ENCODE peak calls at places on chromosomes 5 and 9, in four cellular contexts. B, R, Q and M are unnamed samples.

GRCh38 chr5:10831416-10831815 is 70.4 kb upstream of the DAP start:
- DNase-seq in B (no peak), R (no peak), Q (no peak), M (no peak)

GRCh38 chr5:172868436-172868923 is 34.4 kb downstream of the ERGIC1 start:
- DNase-seq in B (peak), R (no peak), Q (no peak), M (no peak)

GRCh38 chr9:25681270-25681669 is 3.0 kb upstream of the TUSC1 start:
- DNase-seq in B (no peak), R (no peak), Q (no peak), M (no peak)

GRCh38 chr5:73120222-73121108 is at the start of gene TMEM171:
- DNase-seq in B (no peak), R (no peak), Q (no peak), M (peak)

GRCh38 chr9:98523231-98523901 is 185.4 kb downstream of the GABBR2 start:
- DNase-seq in B (no peak), R (no peak), Q (no peak), M (peak)

GRCh38 chr5:148205044-148205813 is 2.4 kb downstream of the SPINK6 start:
- DNase-seq in B (no peak), R (no peak), Q (no peak), M (no peak)

GRCh38 chr5:106189121-106189809 is 1481.5 kb downstream of the EFNA5 start:
- DNase-seq in B (no peak), R (no peak), Q (no peak), M (no peak)

GRCh38 chr5:72817639-72818266 is 1.3 kb downstream of the TNPO1 start:
- DNase-seq in B (no peak), R (no peak), Q (no peak), M (no peak)

GRCh38 chr5:39057745-39058144 is 16.5 kb downstream of the RICTOR start:
- DNase-seq in B (no peak), R (no peak), Q (no peak), M (no peak)

GRCh38 chr5:162699361-162699760 is 631.8 kb downstream of the GABRG2 start:
- DNase-seq in B (no peak), R (no peak), Q (no peak), M (no peak)

GRCh38 chr9:36597412-36598178 is 24.9 kb downstream of the MELK start:
- DNase-seq in B (peak), R (no peak), Q (peak), M (no peak)

GRCh38 chr9:36598281-36598680 is 25.6 kb downstream of the MELK start:
- DNase-seq in B (no peak), R (no peak), Q (no peak), M (no peak)

DNA sequence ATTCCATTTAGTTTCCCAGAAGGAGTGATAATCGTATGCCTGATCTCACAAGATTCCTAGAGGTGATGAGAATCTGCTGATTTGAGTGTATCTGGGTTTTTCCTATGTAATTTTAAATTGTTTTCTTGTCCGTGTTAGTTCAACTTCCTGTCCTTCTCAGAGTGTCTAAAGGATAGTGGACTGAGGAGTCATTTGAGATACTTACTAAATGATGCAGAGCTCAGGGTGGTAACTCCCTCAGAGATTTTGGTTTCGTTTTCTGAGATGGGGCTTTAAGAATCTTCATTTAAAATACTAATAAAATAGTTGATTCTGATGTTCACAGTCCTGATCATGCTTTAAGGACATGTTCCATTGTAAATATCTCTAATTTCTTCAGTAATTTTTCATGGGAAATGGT is 30.3 kb downstream of the MELK start:
- DNase-seq in B (no peak), R (peak), Q (no peak), M (no peak)
- TF ChIP-seq ETV6 in B (no peak), R (no peak), Q (no peak), M (no peak)

DNA sequence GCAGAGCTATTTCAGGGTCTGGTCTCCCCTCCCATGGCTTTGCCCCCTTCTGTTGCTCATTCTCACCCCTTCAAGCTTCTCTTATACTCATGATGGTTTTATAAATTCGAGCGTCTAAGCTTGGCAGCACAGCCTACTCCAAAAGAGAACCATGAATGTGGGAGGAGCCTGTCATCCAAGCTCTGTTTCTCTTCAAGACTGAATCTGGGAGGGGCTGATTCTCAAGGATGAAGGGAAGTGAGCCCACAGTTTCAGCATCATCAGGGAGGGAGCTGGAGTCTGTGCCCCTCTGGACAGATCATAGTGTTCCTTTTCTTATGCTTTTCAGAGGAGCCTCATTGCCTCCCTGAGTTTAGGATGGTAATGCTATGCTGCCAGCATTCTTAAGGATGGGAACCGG is 168.6 kb downstream of the CFAP90 start:
- DNase-seq in B (no peak), R (no peak), Q (no peak), M (no peak)
- TF ChIP-seq ETV6 in B (no peak), R (no peak), Q (no peak), M (no peak)

DNA sequence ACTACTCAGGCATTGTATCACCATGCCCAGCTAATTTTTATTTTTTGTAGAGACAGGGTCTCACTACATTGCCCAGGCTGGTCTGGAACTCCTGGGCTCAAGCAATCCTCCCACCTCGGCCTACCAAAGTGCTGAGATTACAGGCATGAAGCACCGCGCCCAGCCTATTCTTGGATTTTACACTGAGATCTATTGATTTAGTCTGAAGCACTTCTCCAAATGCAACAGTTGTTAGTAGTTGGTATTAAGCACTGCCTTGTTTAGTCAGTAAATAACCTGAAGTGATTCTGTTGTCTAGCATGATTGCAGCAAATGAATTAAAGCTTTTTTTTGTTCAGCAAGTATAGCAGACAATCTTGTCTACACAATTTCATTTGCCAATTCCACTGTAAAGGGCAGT is 8.9 kb upstream of the CCNB1 start:
- DNase-seq in B (no peak), R (no peak), Q (no peak), M (no peak)
- TF ChIP-seq ETV6 in B (no peak), R (no peak), Q (no peak), M (no peak)

GRCh38 chr5:113343343-113343742 is 91.4 kb downstream of the TSSK1B start:
- DNase-seq in B (no peak), R (no peak), Q (no peak), M (no peak)
- TF ChIP-seq ETV6 in B (no peak), R (no peak), Q (no peak), M (no peak)

DNA sequence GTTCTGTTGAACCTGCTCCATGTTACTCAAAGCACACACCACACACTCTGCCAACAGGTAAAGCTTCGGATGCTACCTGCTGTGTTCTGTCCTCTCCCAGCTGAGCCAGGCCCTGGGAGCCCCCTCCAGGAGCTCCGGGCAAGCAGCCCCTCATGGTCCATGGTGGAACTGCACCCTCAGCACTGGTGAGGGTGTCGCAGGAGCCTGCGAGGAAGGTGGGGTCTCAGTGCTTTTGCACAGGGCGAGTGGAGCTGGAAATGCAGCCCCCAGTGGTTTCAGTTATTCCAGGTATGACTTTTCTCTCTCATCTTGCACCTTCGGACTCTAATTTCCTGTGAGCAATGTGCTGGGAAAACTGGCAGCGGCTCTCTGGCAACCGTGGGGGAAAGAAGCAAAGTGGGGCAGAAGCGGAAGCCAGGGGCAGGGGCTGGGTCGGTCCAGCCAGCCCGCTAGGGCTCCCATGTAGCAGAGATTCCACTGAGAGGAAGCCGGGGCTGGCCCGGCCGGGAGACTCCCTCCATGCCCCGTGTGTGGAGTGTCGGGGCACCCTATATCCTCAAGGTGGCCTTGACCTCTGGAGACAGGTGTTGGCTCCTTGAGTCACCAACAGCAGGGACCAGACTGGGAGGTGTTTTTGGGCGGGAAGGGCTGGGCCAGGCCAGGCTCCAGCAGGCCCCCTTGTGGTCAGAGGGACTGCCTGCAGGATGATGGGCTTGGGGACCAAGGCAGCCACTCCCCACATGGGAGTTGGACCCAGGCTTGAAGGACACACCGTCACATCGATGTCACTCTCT is 75.6 kb upstream of the PRSS3 start:
- DNase-seq in B (peak), R (no peak), Q (peak), M (peak)
- TF ChIP-seq ETV6 in B (no peak), R (no peak), Q (no peak), M (no peak)

GRCh38 chr9:129498451-129499376 is 122.2 kb downstream of the C9orf50 start:
- DNase-seq in B (no peak), R (no peak), Q (no peak), M (no peak)
- TF ChIP-seq ETV6 in B (no peak), R (no peak), Q (no peak), M (no peak)

GRCh38 chr9:128684065-128684324 is 5.0 kb upstream of the SET start:
- DNase-seq in B (no peak), R (no peak), Q (no peak), M (no peak)

GRCh38 chr9:128685022-128685332 is 4.0 kb upstream of the SET start:
- DNase-seq in B (peak), R (no peak), Q (no peak), M (no peak)

GRCh38 chr9:128685636-128686489 is 3.2 kb upstream of the SET start:
- DNase-seq in B (no peak), R (no peak), Q (no peak), M (no peak)

GRCh38 chr9:128683340-128684064 is 5.5 kb upstream of the SET start:
- DNase-seq in B (no peak), R (no peak), Q (no peak), M (peak)

GRCh38 chr9:128684325-128685021 is 4.5 kb upstream of the SET start:
- DNase-seq in B (peak), R (peak), Q (peak), M (peak)
- TF ChIP-seq ETV6 in B (no peak), R (no peak), Q (no peak), M (peak)

GRCh38 chr5:159319822-159320221 is 10.5 kb downstream of the IL12B start:
- DNase-seq in B (no peak), R (no peak), Q (no peak), M (no peak)
- TF ChIP-seq ETV6 in B (no peak), R (no peak), Q (no peak), M (no peak)

GRCh38 chr9:5446451-5447236 is 3.7 kb upstream of the CD274 start:
- DNase-seq in B (no peak), R (no peak), Q (no peak), M (no peak)
- TF ChIP-seq ETV6 in B (no peak), R (no peak), Q (no peak), M (no peak)

DNA sequence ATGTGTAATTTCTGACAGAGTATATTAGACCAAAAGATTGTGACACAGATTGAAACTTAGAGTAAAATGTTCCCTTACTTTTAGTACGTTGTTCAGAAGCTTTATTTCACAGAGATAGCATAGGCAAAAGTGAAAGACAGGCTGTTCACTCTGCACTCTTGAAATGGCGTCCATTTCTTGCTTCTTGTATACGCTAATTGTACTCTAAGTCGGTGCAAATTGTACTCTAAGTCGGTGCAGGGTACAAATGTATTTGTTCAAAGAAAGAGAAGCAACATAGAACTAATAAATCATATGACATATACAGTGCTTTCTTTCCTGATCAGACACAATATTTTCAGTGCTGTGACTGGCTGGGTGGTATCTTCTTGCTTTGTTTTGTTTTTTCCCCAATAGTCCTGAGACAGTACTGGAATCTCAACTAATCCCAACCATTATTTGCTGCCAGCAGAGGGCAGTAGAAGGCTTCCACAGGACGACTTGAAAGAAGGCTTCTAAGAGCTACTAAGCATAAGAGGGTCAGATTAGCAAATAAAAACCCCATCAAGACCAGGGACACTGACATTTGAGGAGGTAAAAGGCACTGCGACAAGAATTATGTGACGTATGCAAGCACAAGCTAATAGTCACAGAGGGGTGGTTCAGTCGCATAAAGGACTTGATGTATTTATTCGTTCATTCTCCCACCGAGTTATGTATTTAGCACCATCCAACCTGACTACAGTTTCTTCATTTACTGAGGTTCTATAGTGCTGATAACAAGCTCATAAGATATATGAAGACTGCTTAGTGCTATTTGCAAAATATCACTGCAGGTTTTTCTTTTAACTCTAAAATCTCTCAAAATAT is 831.8 kb downstream of the TAF11L14 start:
- DNase-seq in B (peak), R (peak), Q (peak), M (peak)
- TF ChIP-seq ETV6 in B (no peak), R (no peak), Q (no peak), M (no peak)